ENCODE peak calls at places on chromosomes 5 and 9, in eight cellular contexts. One of them, this sample, is unnamed.

GRCh38 chr5:143606043-143606752 is 202.7 kb upstream of the NR3C1 start:
- DNase-seq in activated T-cell treated with anti-CD3 and anti-CD28 coated beads for 24 hours: peak; percentile 8
- DNase-seq in HuH-7.5: no peak
- DNase-seq in GM13977: peak; percentile 54
- DNase-seq in heart right ventricle: no peak
- DNase-seq in A172: peak; percentile 69
- DNase-seq in stimulated activated CD8-positive, alpha-beta memory T cell treated with anti-CD3 and anti-CD28 coated beads, Interleukin-7, amount 100 ng/mL, for 4 hours: no peak
- DNase-seq in stimulated activated CD4-positive, alpha-beta T cell treated with anti-CD3 and anti-CD28 coated beads, TNF-alpha, amount 100 ng/mL, for 1 hour: no peak
- DNase-seq in this sample: no peak

GRCh38 chr9:107020040-107020530 is 157.1 kb downstream of the ZNF462 start:
- DNase-seq in A172: peak; percentile 82
- DNase-seq in HuH-7.5: no peak
- DNase-seq in stimulated activated CD4-positive, alpha-beta T cell treated with anti-CD3 and anti-CD28 coated beads, TNF-alpha, amount 100 ng/mL, for 1 hour: no peak
- DNase-seq in GM13977: no peak
- DNase-seq in stimulated activated CD8-positive, alpha-beta memory T cell treated with anti-CD3 and anti-CD28 coated beads, Interleukin-7, amount 100 ng/mL, for 4 hours: no peak
- DNase-seq in activated T-cell treated with anti-CD3 and anti-CD28 coated beads for 24 hours: no peak
- DNase-seq in heart right ventricle: no peak
- DNase-seq in this sample: no peak

GRCh38 chr9:79986437-79986836 is 414.7 kb downstream of the TLE4 start:
- DNase-seq in heart right ventricle: no peak
- DNase-seq in HuH-7.5: no peak
- DNase-seq in stimulated activated CD4-positive, alpha-beta T cell treated with anti-CD3 and anti-CD28 coated beads, TNF-alpha, amount 100 ng/mL, for 1 hour: no peak
- DNase-seq in activated T-cell treated with anti-CD3 and anti-CD28 coated beads for 24 hours: no peak
- DNase-seq in stimulated activated CD8-positive, alpha-beta memory T cell treated with anti-CD3 and anti-CD28 coated beads, Interleukin-7, amount 100 ng/mL, for 4 hours: no peak
- DNase-seq in A172: no peak
- DNase-seq in GM13977: no peak
- DNase-seq in this sample: no peak

GRCh38 chr5:112388739-112389138 is 30.3 kb downstream of the EPB41L4A start:
- DNase-seq in heart right ventricle: no peak
- DNase-seq in HuH-7.5: no peak
- DNase-seq in stimulated activated CD4-positive, alpha-beta T cell treated with anti-CD3 and anti-CD28 coated beads, TNF-alpha, amount 100 ng/mL, for 1 hour: no peak
- DNase-seq in A172: no peak
- DNase-seq in activated T-cell treated with anti-CD3 and anti-CD28 coated beads for 24 hours: no peak
- DNase-seq in stimulated activated CD8-positive, alpha-beta memory T cell treated with anti-CD3 and anti-CD28 coated beads, Interleukin-7, amount 100 ng/mL, for 4 hours: no peak
- DNase-seq in GM13977: no peak
- DNase-seq in this sample: no peak

GRCh38 chr5:342501-343460 is 21.3 kb downstream of the AHRR start:
- DNase-seq in GM13977: peak; percentile 39
- DNase-seq in activated T-cell treated with anti-CD3 and anti-CD28 coated beads for 24 hours: no peak
- DNase-seq in stimulated activated CD8-positive, alpha-beta memory T cell treated with anti-CD3 and anti-CD28 coated beads, Interleukin-7, amount 100 ng/mL, for 4 hours: no peak
- DNase-seq in HuH-7.5: no peak
- DNase-seq in heart right ventricle: no peak
- DNase-seq in stimulated activated CD4-positive, alpha-beta T cell treated with anti-CD3 and anti-CD28 coated beads, TNF-alpha, amount 100 ng/mL, for 1 hour: no peak
- DNase-seq in A172: no peak
- DNase-seq in this sample: no peak

GRCh38 chr9:131813116-131813515 is 73.2 kb upstream of the RAPGEF1 start:
- DNase-seq in GM13977: no peak
- DNase-seq in HuH-7.5: no peak
- DNase-seq in activated T-cell treated with anti-CD3 and anti-CD28 coated beads for 24 hours: no peak
- DNase-seq in stimulated activated CD4-positive, alpha-beta T cell treated with anti-CD3 and anti-CD28 coated beads, TNF-alpha, amount 100 ng/mL, for 1 hour: no peak
- DNase-seq in stimulated activated CD8-positive, alpha-beta memory T cell treated with anti-CD3 and anti-CD28 coated beads, Interleukin-7, amount 100 ng/mL, for 4 hours: no peak
- DNase-seq in A172: peak; percentile 74
- DNase-seq in heart right ventricle: no peak
- DNase-seq in this sample: no peak

GRCh38 chr5:112373888-112374287 is 45.2 kb downstream of the EPB41L4A start:
- DNase-seq in stimulated activated CD8-positive, alpha-beta memory T cell treated with anti-CD3 and anti-CD28 coated beads, Interleukin-7, amount 100 ng/mL, for 4 hours: no peak
- DNase-seq in stimulated activated CD4-positive, alpha-beta T cell treated with anti-CD3 and anti-CD28 coated beads, TNF-alpha, amount 100 ng/mL, for 1 hour: no peak
- DNase-seq in activated T-cell treated with anti-CD3 and anti-CD28 coated beads for 24 hours: no peak
- DNase-seq in GM13977: no peak
- DNase-seq in A172: no peak
- DNase-seq in HuH-7.5: no peak
- DNase-seq in heart right ventricle: no peak
- DNase-seq in this sample: no peak

GRCh38 chr9:89179920-89180667 is 1.5 kb upstream of the SHC3 start:
- DNase-seq in heart right ventricle: peak; percentile 86
- DNase-seq in HuH-7.5: peak; percentile 72
- DNase-seq in stimulated activated CD8-positive, alpha-beta memory T cell treated with anti-CD3 and anti-CD28 coated beads, Interleukin-7, amount 100 ng/mL, for 4 hours: no peak
- DNase-seq in stimulated activated CD4-positive, alpha-beta T cell treated with anti-CD3 and anti-CD28 coated beads, TNF-alpha, amount 100 ng/mL, for 1 hour: no peak
- DNase-seq in A172: peak; percentile 97
- DNase-seq in activated T-cell treated with anti-CD3 and anti-CD28 coated beads for 24 hours: peak; percentile 34
- DNase-seq in GM13977: peak; percentile 51
- DNase-seq in this sample: peak; percentile 93

GRCh38 chr5:66958126-66958983 is 238.2 kb downstream of the CD180 start:
- DNase-seq in heart right ventricle: no peak
- DNase-seq in stimulated activated CD8-positive, alpha-beta memory T cell treated with anti-CD3 and anti-CD28 coated beads, Interleukin-7, amount 100 ng/mL, for 4 hours: no peak
- DNase-seq in activated T-cell treated with anti-CD3 and anti-CD28 coated beads for 24 hours: no peak
- DNase-seq in HuH-7.5: no peak
- DNase-seq in GM13977: no peak
- DNase-seq in A172: no peak
- DNase-seq in stimulated activated CD4-positive, alpha-beta T cell treated with anti-CD3 and anti-CD28 coated beads, TNF-alpha, amount 100 ng/mL, for 1 hour: no peak
- DNase-seq in this sample: no peak

GRCh38 chr9:104091028-104091590 is 3.0 kb upstream of the SMC2 start:
- DNase-seq in heart right ventricle: no peak
- DNase-seq in stimulated activated CD8-positive, alpha-beta memory T cell treated with anti-CD3 and anti-CD28 coated beads, Interleukin-7, amount 100 ng/mL, for 4 hours: no peak
- DNase-seq in stimulated activated CD4-positive, alpha-beta T cell treated with anti-CD3 and anti-CD28 coated beads, TNF-alpha, amount 100 ng/mL, for 1 hour: no peak
- DNase-seq in A172: no peak
- DNase-seq in activated T-cell treated with anti-CD3 and anti-CD28 coated beads for 24 hours: no peak
- DNase-seq in GM13977: no peak
- DNase-seq in HuH-7.5: no peak
- DNase-seq in this sample: no peak

GRCh38 chr9:133202145-133202513 is 6.9 kb downstream of the OBP2B start:
- DNase-seq in GM13977: no peak
- DNase-seq in A172: no peak
- DNase-seq in heart right ventricle: no peak
- DNase-seq in activated T-cell treated with anti-CD3 and anti-CD28 coated beads for 24 hours: no peak
- DNase-seq in stimulated activated CD8-positive, alpha-beta memory T cell treated with anti-CD3 and anti-CD28 coated beads, Interleukin-7, amount 100 ng/mL, for 4 hours: no peak
- DNase-seq in HuH-7.5: no peak
- DNase-seq in stimulated activated CD4-positive, alpha-beta T cell treated with anti-CD3 and anti-CD28 coated beads, TNF-alpha, amount 100 ng/mL, for 1 hour: no peak
- DNase-seq in this sample: no peak

GRCh38 chr5:109916481-109917153 is 226.9 kb downstream of the MAN2A1 start:
- DNase-seq in GM13977: no peak
- DNase-seq in stimulated activated CD4-positive, alpha-beta T cell treated with anti-CD3 and anti-CD28 coated beads, TNF-alpha, amount 100 ng/mL, for 1 hour: no peak
- DNase-seq in A172: no peak
- DNase-seq in HuH-7.5: no peak
- DNase-seq in heart right ventricle: no peak
- DNase-seq in activated T-cell treated with anti-CD3 and anti-CD28 coated beads for 24 hours: no peak
- DNase-seq in stimulated activated CD8-positive, alpha-beta memory T cell treated with anti-CD3 and anti-CD28 coated beads, Interleukin-7, amount 100 ng/mL, for 4 hours: no peak
- DNase-seq in this sample: no peak

GRCh38 chr9:6049798-6050197 is 34.4 kb upstream of the RANBP6 start:
- DNase-seq in heart right ventricle: no peak
- DNase-seq in HuH-7.5: no peak
- DNase-seq in activated T-cell treated with anti-CD3 and anti-CD28 coated beads for 24 hours: peak; percentile 8
- DNase-seq in A172: no peak
- DNase-seq in stimulated activated CD4-positive, alpha-beta T cell treated with anti-CD3 and anti-CD28 coated beads, TNF-alpha, amount 100 ng/mL, for 1 hour: no peak
- DNase-seq in stimulated activated CD8-positive, alpha-beta memory T cell treated with anti-CD3 and anti-CD28 coated beads, Interleukin-7, amount 100 ng/mL, for 4 hours: no peak
- DNase-seq in GM13977: peak; percentile 32
- DNase-seq in this sample: no peak

GRCh38 chr9:127915325-127915752 is 1.5 kb downstream of the ST6GALNAC4 start:
- DNase-seq in stimulated activated CD8-positive, alpha-beta memory T cell treated with anti-CD3 and anti-CD28 coated beads, Interleukin-7, amount 100 ng/mL, for 4 hours: no peak
- DNase-seq in stimulated activated CD4-positive, alpha-beta T cell treated with anti-CD3 and anti-CD28 coated beads, TNF-alpha, amount 100 ng/mL, for 1 hour: no peak
- DNase-seq in activated T-cell treated with anti-CD3 and anti-CD28 coated beads for 24 hours: no peak
- DNase-seq in heart right ventricle: no peak
- DNase-seq in A172: no peak
- DNase-seq in GM13977: no peak
- DNase-seq in HuH-7.5: no peak
- DNase-seq in this sample: no peak

GRCh38 chr5:116437922-116438578 is 136.6 kb downstream of the SEMA6A start:
- DNase-seq in stimulated activated CD4-positive, alpha-beta T cell treated with anti-CD3 and anti-CD28 coated beads, TNF-alpha, amount 100 ng/mL, for 1 hour: no peak
- DNase-seq in heart right ventricle: no peak
- DNase-seq in activated T-cell treated with anti-CD3 and anti-CD28 coated beads for 24 hours: no peak
- DNase-seq in stimulated activated CD8-positive, alpha-beta memory T cell treated with anti-CD3 and anti-CD28 coated beads, Interleukin-7, amount 100 ng/mL, for 4 hours: no peak
- DNase-seq in GM13977: no peak
- DNase-seq in A172: no peak
- DNase-seq in HuH-7.5: no peak
- DNase-seq in this sample: peak; percentile 88

GRCh38 chr5:123696948-123697347 is 185.0 kb downstream of the CSNK1G3 start:
- DNase-seq in activated T-cell treated with anti-CD3 and anti-CD28 coated beads for 24 hours: no peak
- DNase-seq in stimulated activated CD8-positive, alpha-beta memory T cell treated with anti-CD3 and anti-CD28 coated beads, Interleukin-7, amount 100 ng/mL, for 4 hours: no peak
- DNase-seq in A172: no peak
- DNase-seq in GM13977: no peak
- DNase-seq in heart right ventricle: peak; percentile 67
- DNase-seq in stimulated activated CD4-positive, alpha-beta T cell treated with anti-CD3 and anti-CD28 coated beads, TNF-alpha, amount 100 ng/mL, for 1 hour: no peak
- DNase-seq in HuH-7.5: no peak
- DNase-seq in this sample: peak; percentile 89

GRCh38 chr9:128493424-128493823 is 11.1 kb upstream of the GLE1 start:
- DNase-seq in GM13977: no peak
- DNase-seq in activated T-cell treated with anti-CD3 and anti-CD28 coated beads for 24 hours: no peak
- DNase-seq in stimulated activated CD8-positive, alpha-beta memory T cell treated with anti-CD3 and anti-CD28 coated beads, Interleukin-7, amount 100 ng/mL, for 4 hours: no peak
- DNase-seq in heart right ventricle: no peak
- DNase-seq in HuH-7.5: no peak
- DNase-seq in A172: no peak
- DNase-seq in stimulated activated CD4-positive, alpha-beta T cell treated with anti-CD3 and anti-CD28 coated beads, TNF-alpha, amount 100 ng/mL, for 1 hour: no peak
- DNase-seq in this sample: no peak

GRCh38 chr9:110126986-110127864 is 80.7 kb downstream of the C9orf152 start:
- DNase-seq in activated T-cell treated with anti-CD3 and anti-CD28 coated beads for 24 hours: no peak
- DNase-seq in stimulated activated CD4-positive, alpha-beta T cell treated with anti-CD3 and anti-CD28 coated beads, TNF-alpha, amount 100 ng/mL, for 1 hour: no peak
- DNase-seq in stimulated activated CD8-positive, alpha-beta memory T cell treated with anti-CD3 and anti-CD28 coated beads, Interleukin-7, amount 100 ng/mL, for 4 hours: no peak
- DNase-seq in A172: peak; percentile 65
- DNase-seq in GM13977: no peak
- DNase-seq in HuH-7.5: peak; percentile 38
- DNase-seq in heart right ventricle: peak; percentile 76
- DNase-seq in this sample: no peak